ENCODE peak calls at places on chromosomes 3 and 15, in eight cellular contexts. One of them, this sample, is unnamed.

GRCh38 chr3:71961891-71962290 is 176.9 kb upstream of the PROK2 start:
- DNase-seq in left ventricle myocardium inferior: no peak
- DNase-seq in neuronal stem cell: no peak
- DNase-seq in HepG2: no peak
- DNase-seq in SJSA1: no peak
- DNase-seq in mammary epithelial cell: no peak
- DNase-seq in colonic mucosa: no peak
- DNase-seq in thoracic aorta: no peak
- DNase-seq in this sample: no peak

GRCh38 chr3:185076219-185076618 is 76.6 kb downstream of the C3orf70 start:
- DNase-seq in thoracic aorta: no peak
- DNase-seq in colonic mucosa: peak; percentile 29
- DNase-seq in mammary epithelial cell: no peak
- DNase-seq in left ventricle myocardium inferior: no peak
- DNase-seq in HepG2: no peak
- DNase-seq in SJSA1: no peak
- DNase-seq in neuronal stem cell: no peak
- DNase-seq in this sample: no peak

GRCh38 chr15:96626936-96627577 is 296.6 kb downstream of the NR2F2 start:
- DNase-seq in left ventricle myocardium inferior: peak; percentile 29
- DNase-seq in colonic mucosa: no peak
- DNase-seq in SJSA1: no peak
- DNase-seq in HepG2: no peak
- DNase-seq in neuronal stem cell: no peak
- DNase-seq in mammary epithelial cell: no peak
- DNase-seq in thoracic aorta: no peak
- DNase-seq in this sample: no peak

GRCh38 chr15:62889141-62889661 is 153.3 kb upstream of the TPM1 start:
- DNase-seq in SJSA1: no peak
- DNase-seq in thoracic aorta: no peak
- DNase-seq in left ventricle myocardium inferior: no peak
- DNase-seq in colonic mucosa: no peak
- DNase-seq in mammary epithelial cell: no peak
- DNase-seq in HepG2: no peak
- DNase-seq in neuronal stem cell: no peak
- DNase-seq in this sample: no peak

GRCh38 chr15:70091649-70092461 is 5.9 kb downstream of the TLE3 start:
- DNase-seq in mammary epithelial cell: peak; percentile 88
- DNase-seq in thoracic aorta: no peak
- DNase-seq in left ventricle myocardium inferior: no peak
- DNase-seq in SJSA1: no peak
- DNase-seq in neuronal stem cell: no peak
- DNase-seq in colonic mucosa: peak; percentile 67
- DNase-seq in HepG2: peak; percentile 60
- DNase-seq in this sample: peak; percentile 81

GRCh38 chr3:31952205-31952604 is 28.9 kb downstream of the OSBPL10 start:
- DNase-seq in thoracic aorta: no peak
- DNase-seq in left ventricle myocardium inferior: no peak
- DNase-seq in HepG2: no peak
- DNase-seq in neuronal stem cell: no peak
- DNase-seq in colonic mucosa: no peak
- DNase-seq in SJSA1: no peak
- DNase-seq in mammary epithelial cell: no peak
- DNase-seq in this sample: no peak

GRCh38 chr15:35546581-35547381 is 816 bp upstream of the DPH6 start:
- DNase-seq in mammary epithelial cell: no peak
- DNase-seq in HepG2: no peak
- DNase-seq in neuronal stem cell: no peak
- DNase-seq in left ventricle myocardium inferior: no peak
- DNase-seq in thoracic aorta: no peak
- DNase-seq in SJSA1: no peak
- DNase-seq in colonic mucosa: peak; percentile 29
- DNase-seq in this sample: no peak

GRCh38 chr3:25856902-25857518 is 67.1 kb downstream of the OXSM start:
- DNase-seq in colonic mucosa: no peak
- DNase-seq in SJSA1: peak; percentile 19
- DNase-seq in mammary epithelial cell: peak; percentile 12
- DNase-seq in neuronal stem cell: no peak
- DNase-seq in thoracic aorta: no peak
- DNase-seq in left ventricle myocardium inferior: no peak
- DNase-seq in HepG2: peak; percentile 23
- DNase-seq in this sample: no peak

GRCh38 chr15:69597061-69597592 is 144.5 kb downstream of the RPLP1 start:
- DNase-seq in neuronal stem cell: no peak
- DNase-seq in colonic mucosa: no peak
- DNase-seq in mammary epithelial cell: no peak
- DNase-seq in left ventricle myocardium inferior: no peak
- DNase-seq in SJSA1: no peak
- DNase-seq in thoracic aorta: no peak
- DNase-seq in HepG2: no peak
- DNase-seq in this sample: no peak

GRCh38 chr3:195866686-195867511 is 41.5 kb downstream of the TNK2 start:
- DNase-seq in left ventricle myocardium inferior: no peak
- DNase-seq in colonic mucosa: no peak
- DNase-seq in mammary epithelial cell: no peak
- DNase-seq in neuronal stem cell: no peak
- DNase-seq in HepG2: no peak
- DNase-seq in SJSA1: no peak
- DNase-seq in thoracic aorta: no peak
- DNase-seq in this sample: no peak

GRCh38 chr15:65789759-65790158 is 2.3 kb downstream of the DENND4A start:
- DNase-seq in left ventricle myocardium inferior: no peak
- DNase-seq in neuronal stem cell: no peak
- DNase-seq in HepG2: no peak
- DNase-seq in mammary epithelial cell: no peak
- DNase-seq in thoracic aorta: no peak
- DNase-seq in colonic mucosa: no peak
- DNase-seq in SJSA1: no peak
- DNase-seq in this sample: no peak

DNA sequence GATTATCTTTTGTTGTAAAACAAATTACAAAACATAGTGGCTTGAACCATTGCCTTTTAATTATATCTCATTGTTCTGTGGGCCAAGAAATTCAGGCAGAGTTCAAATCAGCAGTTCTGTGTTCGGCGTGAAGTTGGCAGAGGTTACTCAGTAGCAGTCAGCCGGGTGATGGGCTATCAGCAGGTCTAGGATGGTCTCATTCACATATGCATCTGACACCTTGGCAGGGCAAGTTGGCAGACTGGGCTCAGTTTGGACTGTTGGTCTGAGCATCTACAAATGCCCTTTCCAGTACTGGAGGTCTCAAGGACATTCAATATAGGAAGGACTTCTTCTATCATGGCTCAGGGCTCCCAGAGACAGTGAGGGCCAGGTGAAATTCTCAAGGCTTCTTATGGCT is 51.2 kb upstream of the ITGA11 start:
- DNase-seq in mammary epithelial cell: no peak
- DNase-seq in HepG2: no peak
- DNase-seq in thoracic aorta: no peak
- DNase-seq in colonic mucosa: no peak
- DNase-seq in neuronal stem cell: no peak
- DNase-seq in SJSA1: no peak
- DNase-seq in left ventricle myocardium inferior: no peak
- DNase-seq in this sample: no peak
- H3K27ac ChIP-seq in mammary epithelial cell: no peak overlapping the region
- H3K27ac ChIP-seq in HepG2: no peak overlapping the region
- H3K27ac ChIP-seq in thoracic aorta: peak overlapping the region; percentile 27
- H3K27ac ChIP-seq in colonic mucosa: no peak overlapping the region
- H3K27ac ChIP-seq in neuronal stem cell: no peak overlapping the region
- H3K27ac ChIP-seq in SJSA1: no peak overlapping the region
- H3K27ac ChIP-seq in left ventricle myocardium inferior: no peak overlapping the region
- H3K27ac ChIP-seq in this sample: no peak overlapping the region

DNA sequence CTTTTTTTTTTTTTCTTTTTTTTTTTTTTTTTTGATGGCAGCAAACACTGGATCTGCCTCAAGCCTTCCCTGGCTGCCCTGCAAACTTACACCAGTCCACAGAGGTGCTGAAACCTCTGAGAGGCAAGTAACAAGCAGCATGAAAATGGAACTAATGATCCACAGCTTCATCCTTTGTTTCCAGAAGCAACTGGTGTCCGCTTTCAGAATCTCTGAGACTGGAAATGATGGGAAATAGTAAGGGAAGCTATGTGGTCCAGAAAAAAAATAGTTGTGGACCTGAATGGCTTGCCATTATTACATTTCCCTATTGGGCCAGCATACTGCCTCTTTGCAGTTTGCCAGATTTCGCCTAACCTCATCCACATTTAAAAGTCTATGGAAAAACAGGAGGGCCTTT is 134.2 kb downstream of the TMCO5A start:
- DNase-seq in colonic mucosa: no peak
- DNase-seq in neuronal stem cell: no peak
- DNase-seq in SJSA1: no peak
- DNase-seq in mammary epithelial cell: no peak
- DNase-seq in thoracic aorta: no peak
- DNase-seq in HepG2: no peak
- DNase-seq in left ventricle myocardium inferior: no peak
- DNase-seq in this sample: no peak
- H3K27ac ChIP-seq in colonic mucosa: peak overlapping the region; percentile 75
- H3K27ac ChIP-seq in neuronal stem cell: peak overlapping the region; percentile 41
- H3K27ac ChIP-seq in SJSA1: peak overlapping the region; percentile 90
- H3K27ac ChIP-seq in mammary epithelial cell: peak overlapping the region; percentile 86
- H3K27ac ChIP-seq in thoracic aorta: peak overlapping the region; percentile 77
- H3K27ac ChIP-seq in HepG2: no peak overlapping the region
- H3K27ac ChIP-seq in left ventricle myocardium inferior: peak overlapping the region; percentile 76
- H3K27ac ChIP-seq in this sample: peak overlapping the region; percentile 67

DNA sequence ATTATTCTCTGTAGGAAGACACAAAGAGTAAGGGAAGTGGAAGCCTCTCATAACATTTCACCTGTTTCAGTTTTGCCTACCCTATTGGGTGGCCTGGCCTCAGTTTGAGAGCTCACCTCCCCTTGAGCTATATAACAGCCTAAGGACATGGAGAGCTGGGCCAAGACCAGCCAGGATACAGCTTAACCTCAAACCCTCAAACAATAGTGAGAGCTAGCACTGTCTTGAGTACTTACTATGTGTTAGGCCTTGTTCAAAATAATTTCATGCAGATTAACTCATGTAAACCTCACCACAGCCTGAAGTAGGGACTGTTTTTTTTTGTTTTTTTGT is 15.0 kb upstream of the TBL1XR1 start:
- DNase-seq in colonic mucosa: no peak
- DNase-seq in thoracic aorta: no peak
- DNase-seq in SJSA1: no peak
- DNase-seq in HepG2: no peak
- DNase-seq in left ventricle myocardium inferior: no peak
- DNase-seq in neuronal stem cell: no peak
- DNase-seq in mammary epithelial cell: no peak
- DNase-seq in this sample: no peak
- H3K27ac ChIP-seq in colonic mucosa: peak overlapping the region; percentile 87
- H3K27ac ChIP-seq in thoracic aorta: no peak overlapping the region
- H3K27ac ChIP-seq in SJSA1: no peak overlapping the region
- H3K27ac ChIP-seq in HepG2: no peak overlapping the region
- H3K27ac ChIP-seq in left ventricle myocardium inferior: no peak overlapping the region
- H3K27ac ChIP-seq in neuronal stem cell: no peak overlapping the region
- H3K27ac ChIP-seq in mammary epithelial cell: no peak overlapping the region
- H3K27ac ChIP-seq in this sample: peak overlapping the region; percentile 31

GRCh38 chr3:9951962-9952805 is at the start of gene PRRT3:
- DNase-seq in colonic mucosa: no peak
- DNase-seq in neuronal stem cell: peak; percentile 48
- DNase-seq in left ventricle myocardium inferior: no peak
- DNase-seq in thoracic aorta: no peak
- DNase-seq in HepG2: no peak
- DNase-seq in mammary epithelial cell: peak; percentile 40
- DNase-seq in SJSA1: no peak
- DNase-seq in this sample: no peak

GRCh38 chr3:9955067-9955502 is 2.9 kb upstream of the PRRT3 start:
- DNase-seq in thoracic aorta: no peak
- DNase-seq in HepG2: peak; percentile 65
- DNase-seq in mammary epithelial cell: no peak
- DNase-seq in SJSA1: no peak
- DNase-seq in neuronal stem cell: no peak
- DNase-seq in colonic mucosa: no peak
- DNase-seq in left ventricle myocardium inferior: no peak
- DNase-seq in this sample: no peak

GRCh38 chr3:9951598-9951961 is 628 bp downstream of the PRRT3 start:
- DNase-seq in thoracic aorta: no peak
- DNase-seq in left ventricle myocardium inferior: no peak
- DNase-seq in SJSA1: no peak
- DNase-seq in HepG2: no peak
- DNase-seq in mammary epithelial cell: no peak
- DNase-seq in colonic mucosa: no peak
- DNase-seq in neuronal stem cell: no peak
- DNase-seq in this sample: no peak

GRCh38 chr3:9955611-9956352 is 3.6 kb upstream of the PRRT3 start:
- DNase-seq in thoracic aorta: no peak
- DNase-seq in colonic mucosa: no peak
- DNase-seq in SJSA1: no peak
- DNase-seq in HepG2: no peak
- DNase-seq in mammary epithelial cell: no peak
- DNase-seq in neuronal stem cell: no peak
- DNase-seq in left ventricle myocardium inferior: no peak
- DNase-seq in this sample: no peak

DNA sequence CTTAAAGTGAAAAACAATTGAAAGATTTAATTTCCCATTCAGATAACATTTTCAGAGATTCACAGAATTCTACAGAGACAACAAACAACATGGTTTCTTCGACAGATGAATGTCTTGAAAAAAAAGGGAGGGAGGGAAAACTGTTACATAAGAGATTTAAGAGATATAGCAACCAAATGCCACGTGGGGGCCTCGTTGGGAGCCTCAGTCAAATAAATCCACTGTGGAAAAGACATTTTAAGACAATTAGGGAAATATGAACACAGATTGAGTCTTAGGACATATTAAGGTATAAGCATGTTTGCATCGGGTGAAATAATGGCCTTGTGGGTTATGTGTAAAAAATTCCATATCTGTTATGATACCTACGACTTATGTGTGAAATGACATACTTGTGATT is 5.0 kb upstream of the PRRT3 start:
- DNase-seq in SJSA1: no peak
- DNase-seq in HepG2: no peak
- DNase-seq in thoracic aorta: no peak
- DNase-seq in colonic mucosa: no peak
- DNase-seq in neuronal stem cell: no peak
- DNase-seq in mammary epithelial cell: no peak
- DNase-seq in left ventricle myocardium inferior: no peak
- DNase-seq in this sample: no peak
- H3K27ac ChIP-seq in SJSA1: no peak overlapping the region
- H3K27ac ChIP-seq in HepG2: no peak overlapping the region
- H3K27ac ChIP-seq in thoracic aorta: no peak overlapping the region
- H3K27ac ChIP-seq in colonic mucosa: no peak overlapping the region
- H3K27ac ChIP-seq in neuronal stem cell: no peak overlapping the region
- H3K27ac ChIP-seq in mammary epithelial cell: no peak overlapping the region
- H3K27ac ChIP-seq in left ventricle myocardium inferior: no peak overlapping the region
- H3K27ac ChIP-seq in this sample: no peak overlapping the region

This sample was measured in epithelial cell of prostate.